ENCODE peak calls at places on chromosome 1, in ten cellular contexts. E is A549; Y is stimulated activated CD8-positive, alpha-beta memory T cell treated with anti-CD3 and anti-CD28 coated beads, Interleukin-2, amount 100 ng/mL, for 48 hours; J is AG08395; O is glutamatergic neuron; P is RWPE1; U is amniotic stem cell; A is pancreas; I is breast epithelium; R is psoas muscle. N is an unnamed sample.

GRCh38 chr1:92736395-92736794 is 48.5 kb downstream of the EVI5 start:
- DNase-seq in O (no peak), I (no peak), Y (no peak), A (no peak), U (no peak), R (no peak), E (no peak), P (no peak), J (no peak), N (no peak)

GRCh38 chr1:94033849-94034248 is 87.1 kb downstream of the ABCA4 start:
- DNase-seq in O (no peak), P (no peak), I (no peak), A (no peak), E (no peak), U (no peak), Y (no peak), J (no peak), R (no peak), N (no peak)

GRCh38 chr1:196680107-196680506 is 28.3 kb downstream of the CFH start:
- DNase-seq in J (peak; percentile 4), I (no peak), U (no peak), P (peak; percentile 19), Y (no peak), O (no peak), A (no peak), R (no peak), E (no peak), N (no peak)

GRCh38 chr1:85344256-85344694 is 67.8 kb upstream of the BCL10 start:
- DNase-seq in O (peak; percentile 20), J (peak; percentile 48), P (peak; percentile 56), U (no peak), Y (no peak), I (no peak), R (no peak), E (peak; percentile 62), A (peak; percentile 53), N (peak; percentile 60)

GRCh38 chr1:63987014-63987630 is 213.3 kb downstream of the ROR1 start:
- DNase-seq in A (no peak), Y (no peak), O (no peak), E (no peak), J (peak; percentile 72), P (no peak), R (no peak), U (no peak), I (no peak), N (peak; percentile 13)

GRCh38 chr1:204188959-204189639 is 7.2 kb downstream of the KISS1 start:
- DNase-seq in E (no peak), U (no peak), A (no peak), O (no peak), I (no peak), J (no peak), P (no peak), Y (no peak), R (no peak), N (no peak)

GRCh38 chr1:51341876-51342496 is 11.6 kb upstream of the TTC39A start:
- DNase-seq in Y (no peak), U (no peak), E (no peak), P (no peak), O (no peak), I (no peak), R (no peak), A (no peak), J (no peak), N (no peak)

GRCh38 chr1:160400284-160400645 is at the start of gene VANGL2:
- DNase-seq in I (peak; percentile 77), J (peak; percentile 33), O (peak; percentile 91), P (peak; percentile 80), A (peak; percentile 92), R (peak; percentile 75), E (peak; percentile 62), Y (peak; percentile 22), U (no peak), N (peak; percentile 63)

GRCh38 chr1:208088319-208088718 is 155.9 kb downstream of the PLXNA2 start:
- DNase-seq in U (no peak), O (no peak), J (no peak), R (no peak), I (no peak), E (no peak), P (no peak), A (no peak), Y (no peak), N (no peak)

GRCh38 chr1:222634180-222635013 is 16.5 kb downstream of the MIA3 start:
- DNase-seq in P (peak; percentile 59), R (no peak), Y (no peak), J (peak; percentile 73), A (no peak), E (peak; percentile 71), O (no peak), I (no peak), U (peak; percentile 46), N (peak; percentile 21)

GRCh38 chr1:234628099-234628498 is 18.1 kb upstream of the IRF2BP2 start:
- DNase-seq in Y (no peak), P (peak; percentile 80), I (peak; percentile 62), J (no peak), E (peak; percentile 71), R (no peak), O (no peak), A (no peak), U (peak; percentile 62), N (peak; percentile 97)

GRCh38 chr1:2593251-2593878 is 6.8 kb downstream of the PRXL2B start:
- DNase-seq in O (no peak), Y (no peak), J (no peak), R (no peak), E (no peak), A (peak; percentile 71), P (no peak), I (no peak), U (no peak), N (no peak)

GRCh38 chr1:14613915-14614314 is 15.4 kb downstream of the KAZN start:
- DNase-seq in R (no peak), E (no peak), A (no peak), U (no peak), Y (no peak), P (no peak), I (no peak), O (no peak), J (no peak), N (no peak)

GRCh38 chr1:223515416-223515815 is 122.2 kb downstream of the CCDC185 start:
- DNase-seq in I (no peak), P (no peak), J (no peak), E (no peak), A (no peak), O (no peak), U (no peak), R (no peak), Y (no peak), N (no peak)

GRCh38 chr1:203650012-203650836 is 23.6 kb downstream of the ATP2B4 start:
- DNase-seq in E (no peak), R (peak; percentile 65), A (peak; percentile 92), U (no peak), P (peak; percentile 91), J (no peak), I (peak; percentile 62), O (peak; percentile 90), Y (peak; percentile 63), N (peak; percentile 28)

GRCh38 chr1:180237850-180238476 is 7.9 kb downstream of the LHX4 start:
- DNase-seq in O (no peak), R (no peak), Y (no peak), I (no peak), P (no peak), E (no peak), J (no peak), U (no peak), A (no peak), N (no peak)

GRCh38 chr1:205492201-205492667 is 12.2 kb upstream of the CDK18 start:
- DNase-seq in I (no peak), A (no peak), O (no peak), Y (no peak), P (peak; percentile 41), E (no peak), J (no peak), U (no peak), R (no peak), N (peak; percentile 86)

GRCh38 chr1:4324621-4325020 is 329.8 kb upstream of the AJAP1 start:
- DNase-seq in U (no peak), Y (no peak), A (no peak), J (no peak), O (no peak), P (no peak), R (no peak), I (no peak), E (no peak), N (no peak)

GRCh38 chr1:35845766-35846165 is 37.2 kb upstream of the AGO1 start:
- DNase-seq in A (no peak), O (no peak), R (no peak), J (no peak), I (no peak), Y (no peak), E (no peak), P (no peak), U (no peak), N (peak; percentile 17)

GRCh38 chr1:58699011-58699762 is 675 bp downstream of the MYSM1 start:
- DNase-seq in A (no peak), J (peak; percentile 9), U (no peak), P (no peak), Y (no peak), E (no peak), R (no peak), O (peak; percentile 28), I (no peak), N (no peak)

GRCh38 chr1:155104605-155105534 is 22.8 kb upstream of the EFNA1 start:
- DNase-seq in R (no peak), J (no peak), E (no peak), I (no peak), P (no peak), O (no peak), U (no peak), Y (no peak), A (no peak), N (no peak)

GRCh38 chr1:116346943-116347673 is 25.9 kb upstream of the ATP1A1 start:
- DNase-seq in J (no peak), O (no peak), U (no peak), R (no peak), E (no peak), P (no peak), A (no peak), I (no peak), Y (no peak), N (no peak)

N was measured in MG63.